ENCODE peak calls at places on chromosomes 1 and 21, in nine cellular contexts. B is stomach, M is transverse colon, R is SK-N-SH, T is esophagus muscularis mucosa, Q is endothelial cell of umbilical vein, U is suprapubic skin, G is breast epithelium, S is Panc1. F is an unnamed sample.

GRCh38 chr1:244241438-244241837 is 190.4 kb downstream of the ZBTB18 start:
- DNase-seq in B (no peak), M (no peak), R (no peak), T (no peak), Q (no peak), U (no peak), G (no peak), S (no peak), F (no peak)

GRCh38 chr21:44574457-44575306 is 1.2 kb downstream of the KRTAP10-4 start:
- DNase-seq in B (peak; percentile 48), M (peak; percentile 77), R (no peak), T (peak; percentile 68), Q (no peak), U (peak; percentile 56), G (no peak), S (no peak), F (no peak)

GRCh38 chr1:63904826-63905225 is 131.0 kb downstream of the ROR1 start:
- DNase-seq in B (no peak), M (no peak), R (no peak), T (no peak), Q (no peak), U (no peak), G (no peak), S (no peak), F (no peak)

GRCh38 chr1:12142141-12142823 is 24.5 kb upstream of the TNFRSF1B start:
- DNase-seq in B (no peak), M (no peak), R (no peak), T (no peak), Q (no peak), U (no peak), G (no peak), S (no peak), F (no peak)

GRCh38 chr1:200510228-200510623 is 100.4 kb upstream of the ZNF281 start:
- DNase-seq in B (peak; percentile 75), M (peak; percentile 74), R (peak; percentile 79), T (no peak), Q (peak; percentile 79), U (peak; percentile 37), G (peak; percentile 46), S (peak; percentile 82), F (peak; percentile 53)

GRCh38 chr21:35252831-35253230 is 203.7 kb upstream of the RUNX1 start:
- DNase-seq in B (no peak), M (no peak), R (no peak), T (no peak), Q (no peak), U (no peak), G (no peak), S (no peak), F (no peak)

GRCh38 chr1:24622218-24622617 is 20.9 kb upstream of the SRRM1 start:
- DNase-seq in B (no peak), M (no peak), R (no peak), T (peak; percentile 7), Q (no peak), U (no peak), G (no peak), S (no peak), F (no peak)

GRCh38 chr21:40120944-40121575 is 253.8 kb downstream of the PCP4 start:
- DNase-seq in B (no peak), M (no peak), R (peak; percentile 40), T (no peak), Q (no peak), U (no peak), G (no peak), S (no peak), F (no peak)

GRCh38 chr1:170247751-170248521 is 102.2 kb downstream of the NTMT2 start:
- DNase-seq in B (no peak), M (no peak), R (no peak), T (no peak), Q (no peak), U (no peak), G (no peak), S (no peak), F (no peak)

GRCh38 chr1:30511563-30512252 is 211.7 kb downstream of the MATN1 start:
- DNase-seq in B (peak; percentile 11), M (no peak), R (no peak), T (no peak), Q (no peak), U (peak; percentile 54), G (peak; percentile 0), S (no peak), F (no peak)

GRCh38 chr21:29130234-29130993 is at the start of gene MAP3K7CL:
- DNase-seq in B (no peak), M (peak; percentile 22), R (no peak), T (no peak), Q (no peak), U (peak; percentile 83), G (no peak), S (no peak), F (no peak)

GRCh38 chr1:204726478-204726877 is 40.9 kb upstream of the LRRN2 start:
- DNase-seq in B (no peak), M (no peak), R (no peak), T (no peak), Q (peak; percentile 3), U (no peak), G (no peak), S (no peak), F (no peak)

DNA sequence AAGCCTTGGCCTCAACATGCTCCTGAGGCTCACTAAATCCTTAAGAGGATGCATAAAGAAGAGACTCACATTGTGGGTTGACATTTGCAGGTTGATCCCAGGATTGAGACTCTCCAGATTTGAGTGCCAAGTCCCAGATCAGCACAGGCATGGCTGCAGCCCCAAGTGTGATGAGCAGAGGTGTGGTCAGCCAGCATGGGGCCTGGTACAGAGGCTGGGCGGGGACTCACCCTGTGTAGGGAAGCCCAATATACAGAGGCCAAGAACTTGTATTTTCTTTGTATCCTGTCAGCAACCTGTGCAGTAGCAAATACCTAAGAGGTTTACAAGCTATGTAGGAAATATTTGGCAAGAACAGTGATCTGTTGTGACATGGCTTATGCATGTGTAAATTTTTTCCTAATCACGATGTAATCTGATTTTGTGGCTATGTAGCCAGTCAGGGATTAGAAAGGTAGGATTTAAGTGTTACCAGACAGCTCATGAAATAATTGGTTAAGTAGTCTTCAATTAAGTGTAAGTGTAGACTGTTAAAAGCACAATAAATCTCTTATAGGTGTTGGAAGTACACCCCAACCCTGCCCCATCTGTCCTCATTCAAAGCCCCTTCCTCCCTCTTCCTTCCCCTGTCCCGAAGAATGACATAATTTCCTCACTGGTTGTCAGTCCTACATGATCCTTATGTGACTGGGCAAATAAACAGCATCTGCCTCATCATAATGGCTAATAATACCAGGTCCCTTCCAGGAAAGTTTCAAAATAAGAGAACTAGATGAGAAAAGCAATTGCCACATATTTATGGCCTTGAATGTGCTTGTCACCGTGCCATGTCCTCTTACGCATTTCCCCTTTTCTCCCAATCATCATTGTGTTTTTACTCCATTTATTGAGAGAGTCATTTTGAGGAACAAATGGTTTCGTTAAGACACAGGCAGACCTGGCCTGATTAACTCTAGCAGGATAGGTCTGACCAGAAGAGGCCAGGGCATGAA is 120.9 kb downstream of the HLX start:
- DNase-seq in B (no peak), M (peak; percentile 13), R (no peak), T (no peak), Q (no peak), U (no peak), G (no peak), S (no peak), F (no peak)
- TF ChIP-seq POLR2AphosphoS5 in B (peak; percentile 48), M (no peak), R (no peak), T (peak; percentile 53), Q (no peak), U (peak; percentile 12), G (no peak), S (no peak), F (no peak)

GRCh38 chr1:167103236-167103894 is 9.5 kb downstream of the STYXL2 start:
- DNase-seq in B (no peak), M (no peak), R (no peak), T (no peak), Q (no peak), U (no peak), G (no peak), S (no peak), F (no peak)
- H3K27me3 ChIP-seq in B (no peaks in the 10 kb centered on the region), M (no peaks in the 10 kb centered on the region), R (no peaks in the 10 kb centered on the region), T (no peaks in the 10 kb centered on the region), Q (peaks cover 4% of the 10 kb centered on the region), U (peaks cover 3% of the 10 kb centered on the region), G (no peaks in the 10 kb centered on the region), S (peaks cover 2% of the 10 kb centered on the region), F (no peaks in the 10 kb centered on the region)

GRCh38 chr1:58896211-58897183 is 112.7 kb upstream of the JUN start:
- DNase-seq in B (peak; percentile 89), M (peak; percentile 87), R (peak; percentile 73), T (no peak), Q (peak; percentile 79), U (no peak), G (no peak), S (no peak), F (peak; percentile 57)

GRCh38 chr1:58899581-58900271 is 115.9 kb upstream of the JUN start:
- DNase-seq in B (no peak), M (no peak), R (no peak), T (peak; percentile 77), Q (no peak), U (no peak), G (no peak), S (no peak), F (no peak)

GRCh38 chr1:58900401-58900800 is 116.6 kb upstream of the JUN start:
- DNase-seq in B (no peak), M (no peak), R (no peak), T (peak; percentile 42), Q (no peak), U (no peak), G (no peak), S (no peak), F (no peak)

GRCh38 chr1:58901008-58901407 is 117.2 kb upstream of the JUN start:
- DNase-seq in B (no peak), M (no peak), R (no peak), T (peak; percentile 64), Q (no peak), U (no peak), G (no peak), S (no peak), F (no peak)

DNA sequence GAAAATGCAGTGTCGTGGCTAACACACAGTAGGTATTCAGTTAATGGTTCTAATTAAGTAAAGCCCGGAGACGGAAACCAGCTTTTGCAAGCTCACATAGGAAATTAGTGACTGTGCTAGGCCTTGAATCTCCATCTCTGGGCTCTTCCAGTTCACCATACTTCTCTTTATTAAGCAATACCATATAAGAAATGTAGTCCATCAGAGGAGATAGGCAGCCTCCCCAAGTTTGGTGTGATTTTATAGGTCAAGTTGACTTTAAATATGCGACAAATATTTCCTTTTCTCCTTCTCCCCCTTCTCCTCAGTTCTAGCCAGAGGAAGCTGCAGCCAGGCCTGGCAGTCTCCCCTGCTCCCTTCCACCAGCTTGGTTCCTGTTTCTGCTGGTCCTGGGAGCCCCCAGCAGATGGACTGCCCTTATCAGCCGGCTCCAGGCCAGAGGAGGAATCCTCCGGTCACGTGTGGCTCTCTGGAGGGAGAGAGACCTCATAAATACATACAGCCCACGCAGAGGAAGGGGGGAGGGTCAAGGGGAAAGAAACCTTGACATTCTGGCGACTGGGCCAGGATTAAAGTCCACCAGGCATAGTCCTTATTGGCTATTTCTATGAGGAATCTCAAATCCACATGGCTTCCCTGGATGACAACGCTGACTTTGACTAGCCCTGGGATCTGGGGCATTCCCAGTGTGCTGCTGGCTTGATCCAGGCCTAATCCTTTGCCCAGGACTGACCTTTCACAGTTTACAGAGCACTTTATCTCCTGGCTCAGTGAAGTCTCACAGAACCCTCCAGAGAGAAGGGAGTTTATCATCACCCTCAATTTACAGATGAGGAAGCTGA is 115.1 kb upstream of the JUN start:
- DNase-seq in B (no peak), M (peak; percentile 47), R (peak; percentile 86), T (peak; percentile 90), Q (peak; percentile 98), U (no peak), G (no peak), S (no peak), F (no peak)
- TF ChIP-seq POLR2AphosphoS5 in B (no peak), M (no peak), R (no peak), T (no peak), Q (peak; percentile 68), U (no peak), G (no peak), S (no peak), F (no peak)

GRCh38 chr1:118984990-118985608 is 3.0 kb downstream of the TBX15 start:
- DNase-seq in B (no peak), M (no peak), R (peak; percentile 14), T (no peak), Q (no peak), U (no peak), G (no peak), S (no peak), F (no peak)
- H3K27me3 ChIP-seq in B (peaks cover 95% of the 10 kb centered on the region), M (peaks cover 100% of the 10 kb centered on the region), R (peaks cover 98% of the 10 kb centered on the region), T (peaks cover 86% of the 10 kb centered on the region), Q (peaks cover 100% of the 10 kb centered on the region), U (peaks cover 88% of the 10 kb centered on the region), G (peaks cover 2% of the 10 kb centered on the region), S (no peaks in the 10 kb centered on the region), F (peaks cover 72% of the 10 kb centered on the region)

F was measured in prostate gland.